ENCODE peak calls at places on chromosomes 13 and 19, in five cellular contexts. One of them, this sample, is unnamed.

GRCh38 chr19:40923934-40924391 is 41.9 kb upstream of the CYP2A7 start:
- DNase-seq in lung: peak
- DNase-seq in tibial artery: no peak
- DNase-seq in neural crest cell: no peak
- DNase-seq in dorsolateral prefrontal cortex: no peak
- DNase-seq in this sample: no peak

GRCh38 chr19:58182577-58182988 is 278 bp upstream of the ZNF274 start:
- DNase-seq in lung: no peak
- DNase-seq in tibial artery: no peak
- DNase-seq in neural crest cell: no peak
- DNase-seq in dorsolateral prefrontal cortex: no peak
- DNase-seq in this sample: no peak

GRCh38 chr13:57846600-57847173 is 215.1 kb downstream of the PCDH17 start:
- DNase-seq in dorsolateral prefrontal cortex: no peak
- DNase-seq in lung: no peak
- DNase-seq in tibial artery: no peak
- DNase-seq in neural crest cell: no peak
- DNase-seq in this sample: no peak

GRCh38 chr19:14167594-14168138 is 31.3 kb upstream of the ASF1B start:
- DNase-seq in neural crest cell: no peak
- DNase-seq in tibial artery: no peak
- DNase-seq in lung: no peak
- DNase-seq in dorsolateral prefrontal cortex: no peak
- DNase-seq in this sample: no peak

GRCh38 chr13:102289606-102290005 is 112.2 kb downstream of the FGF14 start:
- DNase-seq in neural crest cell: no peak
- DNase-seq in tibial artery: no peak
- DNase-seq in lung: no peak
- DNase-seq in dorsolateral prefrontal cortex: no peak
- DNase-seq in this sample: no peak

GRCh38 chr13:108267338-108267737 is 2.2 kb upstream of the TNFSF13B start:
- DNase-seq in dorsolateral prefrontal cortex: no peak
- DNase-seq in neural crest cell: no peak
- DNase-seq in lung: no peak
- DNase-seq in tibial artery: no peak
- DNase-seq in this sample: no peak

GRCh38 chr13:30125422-30126073 is 181.8 kb downstream of the KATNAL1 start:
- DNase-seq in dorsolateral prefrontal cortex: no peak
- DNase-seq in neural crest cell: no peak
- DNase-seq in lung: peak
- DNase-seq in tibial artery: no peak
- DNase-seq in this sample: no peak

GRCh38 chr13:100274942-100275506 is 186.1 kb downstream of the PCCA start:
- DNase-seq in dorsolateral prefrontal cortex: no peak
- DNase-seq in neural crest cell: no peak
- DNase-seq in tibial artery: no peak
- DNase-seq in lung: no peak
- DNase-seq in this sample: no peak

GRCh38 chr19:4817467-4818277 is 13.8 kb downstream of the TICAM1 start:
- DNase-seq in lung: no peak
- DNase-seq in dorsolateral prefrontal cortex: no peak
- DNase-seq in tibial artery: no peak
- DNase-seq in neural crest cell: no peak
- DNase-seq in this sample: peak

GRCh38 chr19:4823577-4823976 is 7.9 kb downstream of the TICAM1 start:
- DNase-seq in dorsolateral prefrontal cortex: no peak
- DNase-seq in lung: no peak
- DNase-seq in neural crest cell: no peak
- DNase-seq in tibial artery: no peak
- DNase-seq in this sample: no peak

GRCh38 chr19:4816388-4817165 is 14.9 kb downstream of the TICAM1 start:
- DNase-seq in neural crest cell: no peak
- DNase-seq in tibial artery: no peak
- DNase-seq in lung: no peak
- DNase-seq in dorsolateral prefrontal cortex: no peak
- DNase-seq in this sample: peak

GRCh38 chr19:4815426-4816387 is 15.8 kb downstream of the TICAM1 start:
- DNase-seq in tibial artery: peak
- DNase-seq in dorsolateral prefrontal cortex: peak
- DNase-seq in neural crest cell: peak
- DNase-seq in lung: peak
- DNase-seq in this sample: peak

GRCh38 chr19:4821265-4821664 is 10.2 kb downstream of the TICAM1 start:
- DNase-seq in lung: no peak
- DNase-seq in tibial artery: no peak
- DNase-seq in dorsolateral prefrontal cortex: no peak
- DNase-seq in neural crest cell: no peak
- DNase-seq in this sample: no peak
- TF ChIP-seq CTCF in lung: no peak
- TF ChIP-seq CTCF in tibial artery: no peak
- TF ChIP-seq CTCF in dorsolateral prefrontal cortex: no peak
- TF ChIP-seq CTCF in neural crest cell: no peak
- TF ChIP-seq CTCF in this sample: no peak

GRCh38 chr19:31629936-31630335 is 280.7 kb upstream of the TSHZ3 start:
- DNase-seq in dorsolateral prefrontal cortex: no peak
- DNase-seq in tibial artery: no peak
- DNase-seq in lung: no peak
- DNase-seq in neural crest cell: no peak
- DNase-seq in this sample: no peak
- TF ChIP-seq CTCF in dorsolateral prefrontal cortex: no peak
- TF ChIP-seq CTCF in tibial artery: no peak
- TF ChIP-seq CTCF in lung: no peak
- TF ChIP-seq CTCF in neural crest cell: no peak
- TF ChIP-seq CTCF in this sample: no peak

GRCh38 chr19:50602496-50602895 is 34.3 kb upstream of the LRRC4B start:
- DNase-seq in lung: no peak
- DNase-seq in dorsolateral prefrontal cortex: no peak
- DNase-seq in neural crest cell: no peak
- DNase-seq in tibial artery: no peak
- DNase-seq in this sample: no peak

GRCh38 chr19:50602935-50603334 is 34.7 kb upstream of the LRRC4B start:
- DNase-seq in tibial artery: no peak
- DNase-seq in lung: no peak
- DNase-seq in dorsolateral prefrontal cortex: no peak
- DNase-seq in neural crest cell: no peak
- DNase-seq in this sample: no peak

GRCh38 chr19:50607388-50607787 is 32.3 kb downstream of the SYT3 start:
- DNase-seq in tibial artery: no peak
- DNase-seq in neural crest cell: no peak
- DNase-seq in dorsolateral prefrontal cortex: no peak
- DNase-seq in lung: no peak
- DNase-seq in this sample: no peak

GRCh38 chr19:50607874-50608785 is 31.6 kb downstream of the SYT3 start:
- DNase-seq in lung: peak
- DNase-seq in tibial artery: no peak
- DNase-seq in neural crest cell: peak
- DNase-seq in dorsolateral prefrontal cortex: peak
- DNase-seq in this sample: peak
- TF ChIP-seq CTCF in lung: peak
- TF ChIP-seq CTCF in tibial artery: no peak
- TF ChIP-seq CTCF in neural crest cell: peak
- TF ChIP-seq CTCF in dorsolateral prefrontal cortex: peak
- TF ChIP-seq CTCF in this sample: no peak

DNA sequence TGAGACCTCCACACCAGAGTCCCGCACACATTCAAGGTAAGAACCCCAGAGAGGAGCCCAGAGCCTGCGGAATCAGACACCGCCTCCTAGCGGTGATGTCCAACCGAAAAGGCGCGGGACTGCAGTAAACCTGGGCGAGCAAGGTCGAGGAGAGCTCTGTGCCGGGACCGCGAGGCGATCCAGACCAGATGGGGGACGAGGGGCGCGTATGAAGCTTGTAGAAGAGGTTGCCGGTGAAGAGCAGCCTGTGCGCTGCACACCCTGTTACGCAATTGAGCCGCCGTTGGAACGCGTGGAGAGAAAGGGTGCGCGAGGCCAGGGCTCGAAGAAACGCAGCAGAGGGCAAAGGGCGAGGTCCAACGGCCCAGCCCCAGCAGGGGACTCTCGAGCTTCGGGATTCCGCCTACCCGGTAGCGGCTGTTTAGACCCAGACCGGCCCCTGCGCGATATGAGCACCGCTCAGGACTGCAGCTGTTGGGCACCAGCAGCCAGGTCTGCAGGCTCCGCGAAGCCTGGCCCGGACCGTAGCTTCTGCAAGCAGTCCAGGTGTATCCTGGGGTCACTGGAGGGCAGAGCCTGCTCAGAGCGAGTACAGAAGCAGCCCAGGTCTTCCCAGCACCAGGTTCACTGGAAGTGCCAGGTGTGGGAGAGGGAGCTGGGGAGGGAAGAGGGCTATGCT is 65.9 kb upstream of the ZNF599 start:
- DNase-seq in neural crest cell: peak
- DNase-seq in lung: no peak
- DNase-seq in dorsolateral prefrontal cortex: no peak
- DNase-seq in tibial artery: no peak
- DNase-seq in this sample: no peak
- TF ChIP-seq CTCF in neural crest cell: peak
- TF ChIP-seq CTCF in lung: no peak
- TF ChIP-seq CTCF in dorsolateral prefrontal cortex: no peak
- TF ChIP-seq CTCF in tibial artery: no peak
- TF ChIP-seq CTCF in this sample: peak